ENCODE peak calls at places on chromosomes 6 and 20, in eight cellular contexts. L, D, U, Y, V, K, A and F are unnamed samples. For H3K9me3, the result is how much of the 10 kb centered on the place peaks cover.

GRCh38 chr20:17648306-17648646 is 33.8 kb downstream of the RRBP1 start:
- DNase-seq in A (no peak), U (no peak), K (peak), V (no peak), D (no peak), Y (no peak), L (no peak), F (no peak)

GRCh38 chr20:44911264-44911921 is 1.5 kb downstream of the PABPC1L start:
- DNase-seq in D (no peak), V (peak), K (peak), L (peak), U (peak), A (peak), Y (no peak), F (peak)

GRCh38 chr6:151452750-151453427 is 963 bp upstream of the RMND1 start:
- DNase-seq in K (peak), L (peak), U (no peak), V (no peak), A (no peak), Y (peak), D (no peak), F (no peak)

GRCh38 chr20:59047938-59048680 is 5.5 kb upstream of the PRELID3B start:
- DNase-seq in L (peak), V (no peak), K (peak), A (peak), Y (no peak), U (no peak), D (no peak), F (no peak)

GRCh38 chr20:5596401-5597193 is 153.6 kb upstream of the SHLD1 start:
- DNase-seq in K (no peak), U (no peak), A (no peak), V (no peak), D (no peak), L (no peak), Y (no peak), F (no peak)

GRCh38 chr20:37363221-37364012 is 17.5 kb downstream of the SRC start:
- DNase-seq in D (no peak), U (no peak), Y (no peak), K (peak), A (no peak), V (no peak), L (no peak), F (no peak)

GRCh38 chr6:43846556-43846955 is 76.5 kb downstream of the VEGFA start:
- DNase-seq in L (no peak), A (no peak), K (no peak), U (no peak), Y (no peak), D (no peak), V (no peak), F (peak)

GRCh38 chr20:58634818-58635665 is 16.0 kb upstream of the STX16 start:
- DNase-seq in K (peak), L (no peak), V (no peak), D (no peak), Y (peak), A (no peak), U (no peak), F (no peak)

GRCh38 chr20:22977047-22977785 is 57.9 kb upstream of the SSTR4 start:
- DNase-seq in V (peak), D (no peak), A (no peak), K (no peak), U (no peak), Y (no peak), L (no peak), F (no peak)

GRCh38 chr20:45011108-45011526 is 44.8 kb downstream of the STK4 start:
- DNase-seq in U (peak), L (peak), A (peak), K (no peak), V (peak), Y (peak), D (no peak), F (peak)

GRCh38 chr6:25302677-25303128 is 23.5 kb downstream of the CARMIL1 start:
- DNase-seq in U (no peak), D (no peak), Y (no peak), A (peak), L (peak), V (no peak), K (no peak), F (peak)

GRCh38 chr6:125421853-125422252 is 120.1 kb upstream of the HDDC2 start:
- DNase-seq in V (peak), Y (no peak), L (no peak), D (peak), U (no peak), A (peak), K (no peak), F (peak)

GRCh38 chr20:9660236-9660868 is 146.0 kb downstream of the LAMP5 start:
- DNase-seq in V (peak), Y (no peak), D (no peak), K (no peak), A (peak), L (peak), U (no peak), F (peak)

GRCh38 chr6:136846046-136846445 is 23.7 kb downstream of the PEX7 start:
- DNase-seq in Y (no peak), K (no peak), L (peak), U (peak), A (peak), D (no peak), V (peak), F (no peak)

GRCh38 chr20:385448-385847 is 4.9 kb downstream of the TRIB3 start:
- DNase-seq in A (no peak), D (no peak), K (no peak), Y (no peak), V (no peak), L (no peak), U (no peak), F (no peak)

GRCh38 chr20:38870733-38871559 is 55.3 kb upstream of the FAM83D start:
- DNase-seq in K (peak), U (peak), L (no peak), A (peak), Y (no peak), D (no peak), V (no peak), F (no peak)

GRCh38 chr6:154961141-154961540 is 34.0 kb upstream of the TIAM2 start:
- DNase-seq in V (no peak), D (no peak), K (no peak), A (no peak), U (no peak), L (no peak), Y (no peak), F (no peak)

GRCh38 chr6:67883500-67884366 is 751.3 kb upstream of the ADGRB3 start:
- DNase-seq in U (no peak), D (no peak), Y (no peak), K (no peak), V (no peak), A (no peak), L (no peak), F (no peak)

GRCh38 chr6:67882436-67883311 is 752.4 kb upstream of the ADGRB3 start:
- DNase-seq in U (no peak), Y (no peak), K (no peak), D (no peak), V (no peak), A (no peak), L (no peak), F (no peak)

GRCh38 chr6:67880939-67881705 is 754.0 kb upstream of the ADGRB3 start:
- DNase-seq in V (no peak), Y (no peak), L (no peak), D (no peak), A (no peak), U (no peak), K (no peak), F (no peak)

GRCh38 chr6:67884442-67884841 is 750.6 kb upstream of the ADGRB3 start:
- DNase-seq in U (no peak), D (no peak), V (no peak), L (no peak), K (no peak), Y (no peak), A (no peak), F (no peak)

GRCh38 chr6:67881706-67882065 is 753.4 kb upstream of the ADGRB3 start:
- DNase-seq in D (no peak), K (no peak), V (no peak), L (no peak), Y (no peak), A (no peak), U (no peak), F (no peak)
- H3K9me3 ChIP-seq in D (under half), K (under half), V (under half), L (under half), Y (under half), A (under half), U (under half), F (under half)

DNA sequence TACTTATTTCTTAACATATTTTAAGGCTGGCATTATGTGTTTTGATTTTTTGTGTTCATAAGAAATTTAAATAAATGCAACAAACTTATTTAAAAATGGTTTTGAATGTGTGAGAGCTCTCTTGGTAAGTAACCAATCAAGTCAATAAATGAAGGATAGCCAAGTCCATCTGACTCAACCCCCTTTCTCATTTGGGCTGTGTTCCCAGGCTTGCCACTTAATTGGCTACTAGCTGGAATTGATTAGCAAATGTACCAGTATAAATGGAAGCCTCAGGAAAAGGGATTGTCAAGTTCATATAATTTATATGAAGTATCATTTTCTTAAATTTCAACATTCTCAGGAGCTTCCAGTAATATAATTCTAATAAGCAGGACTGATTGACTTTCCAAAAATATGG is 614.8 kb downstream of the CDH26 start:
- DNase-seq in D (no peak), V (no peak), L (no peak), Y (no peak), U (no peak), K (no peak), A (no peak), F (no peak)
- H3K9me3 ChIP-seq in D (under half), V (under half), L (under half), Y (under half), U (under half), K (under half), A (under half), F (under half)

GRCh38 chr6:37058084-37058586 is 52.7 kb downstream of the FGD2 start:
- DNase-seq in A (peak), L (peak), K (no peak), U (no peak), D (no peak), Y (no peak), V (no peak), F (peak)

GRCh38 chr6:37056112-37056403 is 50.6 kb downstream of the FGD2 start:
- DNase-seq in V (peak), L (no peak), Y (no peak), D (no peak), A (no peak), U (no peak), K (no peak), F (peak)

GRCh38 chr6:37056439-37057127 is 51.1 kb downstream of the FGD2 start:
- DNase-seq in V (peak), K (no peak), D (no peak), L (peak), A (peak), U (no peak), Y (no peak), F (peak)

GRCh38 chr6:37057128-37057471 is 51.6 kb downstream of the FGD2 start:
- DNase-seq in A (no peak), U (no peak), Y (no peak), V (no peak), K (no peak), L (no peak), D (no peak), F (no peak)

DNA sequence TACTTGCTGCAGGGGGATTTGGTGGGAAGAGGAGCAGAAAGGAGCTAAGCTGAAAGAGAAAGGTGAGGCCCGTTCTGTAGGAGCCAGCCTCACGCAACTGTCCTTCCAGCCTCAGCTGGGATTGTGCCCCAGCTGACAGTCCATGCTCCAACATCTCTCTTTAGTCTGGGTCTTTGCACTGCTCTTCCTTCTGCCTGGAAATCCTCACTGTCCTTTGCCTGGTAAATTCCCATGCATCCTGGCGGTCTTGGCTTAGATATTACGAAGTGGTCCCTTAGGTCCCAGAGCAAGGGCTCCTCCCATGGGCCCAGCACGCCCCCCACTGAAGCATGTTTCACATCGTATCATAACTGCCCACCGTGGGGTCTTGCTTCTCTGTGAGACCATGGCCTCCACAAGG is 52.2 kb downstream of the FGD2 start:
- DNase-seq in L (no peak), A (no peak), Y (no peak), K (no peak), D (no peak), V (no peak), U (no peak), F (no peak)
- H3K9me3 ChIP-seq in L (under half), A (under half), Y (under half), K (under half), D (under half), V (under half), U (under half), F (under half)

DNA sequence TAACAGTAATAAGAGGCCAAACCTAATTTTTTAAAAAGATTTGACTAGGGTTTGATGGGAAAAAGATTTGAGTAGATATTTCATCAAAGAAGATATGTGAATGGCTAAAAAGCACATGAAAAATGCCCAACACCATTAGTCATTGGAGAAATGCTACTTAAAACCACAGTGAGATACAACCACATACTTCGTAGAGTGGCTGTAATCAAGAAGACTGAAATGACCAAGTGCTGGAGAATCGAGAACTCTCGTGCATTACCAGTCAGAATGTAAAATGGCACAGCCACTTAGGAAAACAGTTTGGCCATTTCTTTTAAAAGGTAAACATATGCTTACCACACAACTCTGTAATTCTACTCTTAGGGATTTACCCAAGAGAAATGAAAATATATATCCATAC is 175.5 kb downstream of the EYA2 start:
- DNase-seq in Y (no peak), A (no peak), D (no peak), K (no peak), L (peak), V (no peak), U (no peak), F (no peak)
- H3K9me3 ChIP-seq in Y (under half), A (under half), D (under half), K (under half), L (under half), V (under half), U (under half), F (under half)

DNA sequence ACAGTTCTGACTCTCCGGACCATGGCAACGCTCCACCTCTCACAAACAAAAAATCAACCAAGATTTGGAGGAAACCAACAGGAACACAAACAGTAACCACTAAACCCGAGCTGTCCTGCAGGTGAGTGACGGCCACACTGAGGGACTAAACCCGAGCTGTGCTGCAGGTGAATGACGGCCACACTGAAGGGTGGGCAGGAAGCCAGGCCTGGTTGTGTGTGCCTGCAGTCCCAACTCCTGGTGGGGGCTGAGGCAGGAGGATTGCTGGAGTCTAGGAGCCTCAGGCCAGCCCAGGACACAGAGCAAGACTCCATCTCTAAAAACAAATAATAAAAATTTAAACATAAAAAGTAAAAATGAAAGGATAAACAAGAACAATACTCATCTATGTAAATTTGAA is 80.6 kb downstream of the TAF4 start:
- DNase-seq in V (no peak), D (no peak), U (no peak), L (no peak), Y (no peak), K (no peak), A (no peak), F (no peak)
- H3K9me3 ChIP-seq in V (under half), D (under half), U (under half), L (under half), Y (under half), K (under half), A (under half), F (under half)

GRCh38 chr6:364609-365540 is 26.7 kb upstream of the IRF4 start:
- DNase-seq in U (no peak), K (no peak), A (no peak), L (no peak), V (no peak), Y (no peak), D (no peak), F (no peak)
- H3K9me3 ChIP-seq in U (under half), K (under half), A (under half), L (under half), V (under half), Y (under half), D (under half), F (under half)